ENCODE peak calls at places on chromosomes 4 and X, in six cellular contexts. N is tibial artery, A is right atrium auricular region, U is pancreas, R is hepatocyte, Y is GM06990. J is an unnamed sample.

GRCh38 chr4:144703494-144703893 is 57.5 kb downstream of the HHIP start:
- DNase-seq in U (no peak), A (no peak), N (no peak), R (no peak), Y (no peak), J (no peak)

GRCh38 chrX:54560411-54560810 is 30.4 kb downstream of the GNL3L start:
- DNase-seq in R (no peak), A (no peak), Y (no peak), N (no peak), U (no peak), J (no peak)

GRCh38 chr4:165502919-165503907 is 124.4 kb downstream of the CPE start:
- DNase-seq in N (no peak), U (no peak), R (peak; percentile 65), A (no peak), Y (no peak), J (no peak)

GRCh38 chr4:63717384-63717783 is 691.9 kb downstream of the TECRL start:
- DNase-seq in U (no peak), Y (no peak), A (no peak), R (peak; percentile 40), N (no peak), J (no peak)

GRCh38 chrX:81120270-81120935 is 81.3 kb downstream of the HMGN5 start:
- DNase-seq in N (no peak), U (no peak), A (no peak), Y (peak; percentile 1), R (no peak), J (no peak)

GRCh38 chrX:41095174-41095573 is 9.9 kb downstream of the USP9X start:
- DNase-seq in R (no peak), A (no peak), U (no peak), N (no peak), Y (no peak), J (no peak)

GRCh38 chrX:22674947-22675346 is 324.8 kb upstream of the DDX53 start:
- DNase-seq in A (no peak), R (no peak), N (no peak), Y (no peak), U (no peak), J (no peak)

GRCh38 chr4:187006189-187006618 is 282.5 kb upstream of the FAT1 start:
- DNase-seq in A (no peak), R (peak; percentile 14), N (no peak), U (no peak), Y (no peak), J (no peak)

GRCh38 chr4:89997171-89997704 is 102.6 kb downstream of the MMRN1 start:
- DNase-seq in U (no peak), Y (no peak), A (no peak), N (no peak), R (no peak), J (no peak)

GRCh38 chr4:128660361-128660964 is 149.0 kb upstream of the JADE1 start:
- DNase-seq in Y (no peak), U (no peak), A (peak; percentile 73), R (peak; percentile 28), N (peak; percentile 63), J (no peak)

GRCh38 chr4:112817933-112818921 is 181.3 kb downstream of the LARP7 start:
- DNase-seq in U (no peak), A (peak; percentile 87), R (peak; percentile 88), Y (peak; percentile 67), N (peak; percentile 84), J (peak; percentile 34)

GRCh38 chr4:159269143-159269542 is 166.3 kb downstream of the RAPGEF2 start:
- DNase-seq in A (no peak), R (no peak), Y (no peak), N (no peak), U (no peak), J (no peak)

GRCh38 chrX:103792916-103793540 is 16.4 kb downstream of the PLP1 start:
- DNase-seq in A (no peak), Y (no peak), U (no peak), N (no peak), R (no peak), J (no peak)

GRCh38 chr4:152454398-152455011 is 81.4 kb downstream of the FBXW7 start:
- DNase-seq in R (peak; percentile 17), Y (no peak), U (no peak), N (no peak), A (no peak), J (no peak)

GRCh38 chr4:111945014-111945413 is 200.2 kb upstream of the FAM241A start:
- DNase-seq in Y (no peak), A (no peak), R (peak; percentile 16), U (no peak), N (no peak), J (no peak)

GRCh38 chr4:185201983-185202962 is 1.5 kb downstream of the CFAP97 start:
- DNase-seq in U (no peak), N (no peak), Y (no peak), R (no peak), A (no peak), J (no peak)

GRCh38 chr4:173514641-173515217 is 15.3 kb downstream of the HAND2 start:
- DNase-seq in R (peak; percentile 1), A (no peak), Y (no peak), N (no peak), U (no peak), J (no peak)

GRCh38 chr4:96593422-96593821 is 753.5 kb downstream of the PDHA2 start:
- DNase-seq in U (peak; percentile 68), R (peak; percentile 4), A (no peak), N (no peak), Y (no peak), J (no peak)

GRCh38 chrX:119989905-119990408 is 46.4 kb upstream of the NKAP start:
- DNase-seq in Y (no peak), A (no peak), N (no peak), R (no peak), U (peak; percentile 9), J (no peak)

GRCh38 chr4:8459867-8460453 is 19.4 kb downstream of the TRMT44 start:
- DNase-seq in Y (no peak), A (no peak), U (no peak), N (no peak), R (peak; percentile 80), J (peak; percentile 87)

GRCh38 chrX:119501511-119502148 is 33.4 kb downstream of the SLC25A5 start:
- DNase-seq in N (no peak), U (no peak), R (no peak), A (no peak), Y (no peak), J (no peak)

GRCh38 chr4:113674251-113674650 is 87.3 kb downstream of the CAMK2D start:
- DNase-seq in N (no peak), Y (no peak), A (no peak), U (no peak), R (no peak), J (no peak)

GRCh38 chr4:40255722-40256281 is 59.0 kb downstream of the RHOH start:
- DNase-seq in R (peak; percentile 87), U (no peak), N (no peak), A (no peak), Y (no peak), J (no peak)

GRCh38 chr4:10192331-10192730 is 75.7 kb upstream of the WDR1 start:
- DNase-seq in N (no peak), Y (no peak), R (no peak), A (no peak), U (no peak), J (no peak)

GRCh38 chr4:99186029-99186428 is 33.0 kb downstream of the ADH6 start:
- DNase-seq in Y (no peak), N (no peak), A (no peak), R (no peak), U (no peak), J (no peak)

GRCh38 chr4:38687571-38688011 is 23.6 kb downstream of the KLF3 start:
- DNase-seq in R (no peak), U (no peak), N (no peak), Y (no peak), A (no peak), J (no peak)

GRCh38 chr4:38686682-38687081 is 22.7 kb downstream of the KLF3 start:
- DNase-seq in U (no peak), Y (no peak), A (no peak), N (no peak), R (no peak), J (no peak)

GRCh38 chr4:38683265-38683664 is 19.3 kb downstream of the KLF3 start:
- DNase-seq in N (no peak), R (no peak), Y (no peak), A (no peak), U (no peak), J (no peak)

GRCh38 chr4:38684271-38684670 is 20.3 kb downstream of the KLF3 start:
- DNase-seq in Y (no peak), N (no peak), R (no peak), U (no peak), A (no peak), J (no peak)

GRCh38 chr4:38684951-38685350 is 21.0 kb downstream of the KLF3 start:
- DNase-seq in U (no peak), A (no peak), Y (no peak), N (no peak), R (no peak), J (no peak)
- H3K36me3 ChIP-seq in U (no peaks in the 10 kb centered on the region), A (peaks cover 40% of the 10 kb centered on the region), Y (no peaks in the 10 kb centered on the region), N (peaks cover 29% of the 10 kb centered on the region), R (peaks cover 9% of the 10 kb centered on the region), J (peaks cover 15% of the 10 kb centered on the region)

GRCh38 chrX:152912121-152912520 is 14.3 kb downstream of the ZNF185 start:
- DNase-seq in N (no peak), U (no peak), Y (no peak), R (no peak), A (no peak), J (no peak)
- TF ChIP-seq CTCF in N (no peak), U (no peak), Y (peak; percentile 37), R (no peak), A (no peak), J (no peak)

GRCh38 chr4:138242830-138243149 is 641 bp upstream of the SLC7A11 start:
- DNase-seq in A (no peak), N (no peak), Y (peak; percentile 16), R (no peak), U (no peak), J (no peak)

GRCh38 chr4:138243369-138243768 is 1.2 kb upstream of the SLC7A11 start:
- DNase-seq in A (no peak), U (no peak), N (no peak), Y (no peak), R (no peak), J (no peak)

GRCh38 chr4:138242076-138242829 is at the start of gene SLC7A11:
- DNase-seq in A (no peak), Y (peak; percentile 74), R (peak; percentile 93), U (peak; percentile 83), N (peak; percentile 28), J (peak; percentile 64)

GRCh38 chr4:138239496-138239895 is 2.7 kb downstream of the SLC7A11 start:
- DNase-seq in A (no peak), R (no peak), Y (no peak), N (no peak), U (no peak), J (no peak)

GRCh38 chr4:138241281-138242075 is 671 bp downstream of the SLC7A11 start:
- DNase-seq in A (no peak), R (peak; percentile 42), Y (peak; percentile 22), U (peak; percentile 39), N (no peak), J (no peak)
- H3K4me3 ChIP-seq in A (peak overlapping the region; percentile 25), R (peak overlapping the region; percentile 49), Y (peak overlapping the region; percentile 55), U (peak overlapping the region; percentile 15), N (peak overlapping the region; percentile 34), J (peak overlapping the region; percentile 6)

GRCh38 chr4:48493485-48494100 is 3.5 kb downstream of the ZAR1 start:
- DNase-seq in R (no peak), N (no peak), A (no peak), U (no peak), Y (no peak), J (no peak)
- H3K36me3 ChIP-seq in R (no peaks in the 10 kb centered on the region), N (no peaks in the 10 kb centered on the region), A (peaks cover 5% of the 10 kb centered on the region), U (no peaks in the 10 kb centered on the region), Y (peaks cover 1% of the 10 kb centered on the region), J (no peaks in the 10 kb centered on the region)